ENCODE peak calls at places on chromosomes 1 and 21, in nine cellular contexts. B is mesenchymal stem cell; W is cardiac muscle cell; Z is kidney; A is CD8-positive, alpha-beta memory T cell; Q is endodermal cell; R is lung; P is fibroblast of lung; K is suprapubic skin. V is an unnamed sample.

GRCh38 chr1:154434346-154435075 is 29.4 kb downstream of the IL6R start:
- DNase-seq in B (peak; percentile 62), K (peak; percentile 90), Q (no peak), Z (peak; percentile 89), A (no peak), W (peak; percentile 84), R (peak; percentile 67), P (peak; percentile 40), V (peak; percentile 81)

GRCh38 chr21:31213787-31214186 is 130.3 kb downstream of the TIAM1 start:
- DNase-seq in K (no peak), W (no peak), Z (no peak), P (no peak), R (no peak), B (no peak), Q (no peak), A (no peak), V (no peak)

GRCh38 chr1:228037401-228038386 is 30.9 kb downstream of the WNT3A start:
- DNase-seq in A (no peak), P (peak; percentile 29), R (no peak), Z (peak; percentile 70), Q (peak; percentile 77), W (peak; percentile 47), B (peak; percentile 1), K (peak; percentile 69), V (peak; percentile 60)

GRCh38 chr1:109274533-109275476 is 8.1 kb downstream of the PSRC1 start:
- DNase-seq in Q (peak; percentile 64), A (no peak), Z (peak; percentile 93), W (no peak), R (peak; percentile 89), K (peak; percentile 82), B (peak; percentile 26), P (peak; percentile 79), V (peak; percentile 74)

GRCh38 chr21:28771790-28772501 is 220.7 kb downstream of the LTN1 start:
- DNase-seq in K (no peak), W (peak; percentile 64), Q (no peak), B (peak; percentile 85), R (no peak), P (peak; percentile 84), A (no peak), Z (no peak), V (no peak)

GRCh38 chr1:9340864-9341263 is 48.2 kb downstream of the SPSB1 start:
- DNase-seq in W (no peak), B (no peak), K (no peak), Z (no peak), A (no peak), P (no peak), R (no peak), Q (no peak), V (no peak)

GRCh38 chr1:173193639-173194038 is 13.5 kb downstream of the TNFSF4 start:
- DNase-seq in Q (no peak), Z (no peak), K (no peak), A (no peak), B (peak; percentile 57), P (peak; percentile 91), W (peak; percentile 12), R (no peak), V (no peak)

GRCh38 chr1:191668525-191668924 is 489.7 kb upstream of the RGS18 start:
- DNase-seq in W (no peak), A (no peak), K (no peak), P (no peak), B (no peak), R (no peak), Z (no peak), Q (no peak), V (no peak)

GRCh38 chr21:42232176-42232825 is 13.4 kb downstream of the ABCG1 start:
- DNase-seq in R (no peak), Q (no peak), B (no peak), W (no peak), A (no peak), K (no peak), Z (peak; percentile 46), P (no peak), V (no peak)

GRCh38 chr1:31548518-31548898 is 27.8 kb upstream of the TINAGL1 start:
- DNase-seq in Z (peak; percentile 84), Q (no peak), W (no peak), P (peak; percentile 73), B (no peak), A (no peak), K (no peak), R (no peak), V (no peak)

GRCh38 chr1:27405074-27405473 is 12.7 kb downstream of the GPR3 start:
- DNase-seq in Q (peak; percentile 90), P (peak; percentile 88), K (no peak), W (peak; percentile 87), A (no peak), R (no peak), B (peak; percentile 91), Z (peak; percentile 82), V (no peak)

GRCh38 chr1:150477733-150478132 is 9.5 kb upstream of the TARS2 start:
- DNase-seq in Z (no peak), P (peak; percentile 50), K (no peak), A (no peak), W (peak; percentile 27), Q (no peak), B (peak; percentile 73), R (no peak), V (no peak)

GRCh38 chr1:110874303-110875215 is 1.6 kb downstream of the CD53 start:
- DNase-seq in R (no peak), K (no peak), P (no peak), A (no peak), Q (no peak), B (no peak), W (peak; percentile 61), Z (no peak), V (no peak)

GRCh38 chr1:161486806-161487482 is 18.3 kb upstream of the FCGR2A start:
- DNase-seq in P (peak; percentile 39), Q (peak; percentile 68), B (peak; percentile 69), A (peak; percentile 13), W (peak; percentile 78), R (no peak), K (no peak), Z (no peak), V (no peak)

GRCh38 chr1:44557756-44558155 is 116.5 kb downstream of the TMEM53 start:
- DNase-seq in R (no peak), Q (no peak), Z (no peak), W (peak; percentile 21), K (no peak), P (peak; percentile 51), B (peak; percentile 12), A (no peak), V (no peak)

GRCh38 chr1:43272576-43273571 is 3.1 kb downstream of the TMEM125 start:
- DNase-seq in R (no peak), A (no peak), Q (peak; percentile 21), K (peak; percentile 57), W (no peak), B (no peak), Z (no peak), P (no peak), V (peak; percentile 16)

DNA sequence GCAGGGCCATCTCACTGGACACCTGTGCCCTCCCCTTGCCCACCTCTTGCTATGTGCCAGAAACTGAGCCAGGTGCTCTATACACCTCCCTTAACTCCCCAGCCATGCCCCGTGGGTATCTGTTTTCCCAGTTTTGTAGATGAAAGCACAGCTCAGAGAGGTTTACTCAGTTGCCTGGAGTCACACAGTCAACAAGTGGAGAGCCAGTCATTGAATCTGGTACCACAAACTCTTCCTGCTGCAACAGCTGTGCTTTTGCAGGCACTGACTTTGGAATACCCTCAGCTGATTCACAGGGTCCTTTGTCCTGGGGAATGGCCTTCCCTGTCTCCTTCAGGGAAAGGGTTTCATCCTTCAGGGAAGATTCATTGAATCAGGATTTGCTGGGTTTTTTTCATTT is 22.1 kb downstream of the PAX7 start:
- DNase-seq in K (no peak), P (no peak), W (no peak), Z (no peak), R (no peak), B (no peak), A (no peak), Q (no peak), V (no peak)
- H3K4me1 ChIP-seq in K (no peaks in the 10 kb centered on the region), P (no peaks in the 10 kb centered on the region), W (peaks cover 7% of the 10 kb centered on the region), Z (no peaks in the 10 kb centered on the region), R (no peaks in the 10 kb centered on the region), B (peaks cover 4% of the 10 kb centered on the region), A (peaks cover 57% of the 10 kb centered on the region), Q (peaks cover 9% of the 10 kb centered on the region), V (no peaks in the 10 kb centered on the region)

DNA sequence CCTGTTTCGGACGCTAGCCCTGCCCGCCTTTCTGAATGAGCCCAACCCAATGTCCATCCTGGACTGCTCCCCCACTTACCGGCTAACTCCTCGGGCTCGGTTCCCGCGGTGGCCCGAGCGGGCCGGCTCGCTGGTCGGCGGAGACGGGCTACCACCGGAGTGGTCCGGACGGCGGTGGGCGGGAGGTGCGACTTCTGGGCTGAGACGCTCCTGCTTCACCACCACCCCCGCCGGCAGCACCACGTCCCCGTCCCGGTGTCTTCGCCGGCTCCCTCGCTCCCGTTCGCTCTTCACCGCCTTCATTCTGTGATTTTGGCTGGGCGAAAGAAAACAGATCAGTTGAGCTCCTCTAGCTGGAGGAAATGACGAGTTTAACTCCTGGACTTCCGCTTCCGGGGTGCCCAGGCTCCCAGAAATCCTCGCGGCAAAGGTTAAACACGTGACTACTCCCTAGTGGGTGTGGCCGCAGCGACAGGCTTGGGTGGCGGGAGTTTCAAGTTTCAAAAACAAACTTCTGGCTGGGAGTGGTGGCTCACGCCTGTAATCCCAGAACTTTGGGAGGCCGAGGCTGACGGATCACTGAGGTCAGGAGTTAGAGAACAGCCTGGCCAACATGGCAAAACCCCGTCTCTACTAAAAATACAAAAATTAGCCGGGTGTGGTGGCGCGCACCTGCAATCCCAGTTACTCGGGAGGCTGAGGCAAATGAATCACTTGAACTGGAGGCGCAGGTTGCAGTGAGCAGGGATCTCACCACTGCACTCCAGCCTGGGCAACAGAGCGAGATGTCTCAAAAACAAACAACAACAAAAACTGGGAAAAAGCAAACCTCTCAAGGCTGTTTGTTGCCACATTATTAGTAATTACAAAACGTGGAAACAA is at the start of gene SNIP1:
- DNase-seq in Z (peak; percentile 96), K (peak; percentile 97), Q (peak; percentile 97), B (peak; percentile 95), W (peak; percentile 94), R (peak; percentile 95), P (peak; percentile 90), A (peak; percentile 80), V (peak; percentile 93)
- H3K4me1 ChIP-seq in Z (peaks cover 5% of the 10 kb centered on the region), K (peaks cover 32% of the 10 kb centered on the region), Q (peaks cover 8% of the 10 kb centered on the region), B (peaks cover 15% of the 10 kb centered on the region), W (peaks cover 10% of the 10 kb centered on the region), R (peaks cover 5% of the 10 kb centered on the region), P (peaks cover 16% of the 10 kb centered on the region), A (peaks cover 18% of the 10 kb centered on the region), V (peaks cover 49% of the 10 kb centered on the region)

DNA sequence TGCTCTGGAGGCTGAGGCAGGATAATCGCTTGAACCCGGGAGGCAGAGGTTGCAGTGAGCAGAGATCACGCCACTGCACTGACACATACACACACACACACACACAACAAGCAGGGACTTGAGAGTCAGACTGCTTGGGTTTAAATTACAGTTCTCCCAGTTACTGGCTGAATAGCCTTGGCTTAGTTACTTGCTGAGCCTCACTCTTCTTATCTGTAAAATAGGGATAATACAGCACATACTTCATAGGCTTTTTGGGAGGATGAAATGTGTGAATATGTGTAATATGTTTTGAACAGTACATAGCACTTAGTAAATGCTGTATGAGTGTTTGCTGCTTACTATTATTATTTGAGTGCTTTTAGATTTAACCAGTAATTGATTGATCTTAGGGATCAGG is 23.8 kb downstream of the CDC42 start:
- DNase-seq in P (no peak), W (no peak), K (no peak), R (no peak), Q (no peak), Z (no peak), A (no peak), B (no peak), V (no peak)
- H3K4me1 ChIP-seq in P (peaks cover 2% of the 10 kb centered on the region), W (peaks cover 16% of the 10 kb centered on the region), K (peaks cover 67% of the 10 kb centered on the region), R (peaks cover 16% of the 10 kb centered on the region), Q (peaks cover 5% of the 10 kb centered on the region), Z (peaks cover 18% of the 10 kb centered on the region), A (peaks cover 92% of the 10 kb centered on the region), B (peaks cover 7% of the 10 kb centered on the region), V (peaks cover 59% of the 10 kb centered on the region)

GRCh38 chr1:45864765-45865164 is 61.4 kb downstream of the MAST2 start:
- DNase-seq in A (no peak), Z (no peak), K (no peak), B (no peak), W (peak; percentile 20), R (no peak), P (peak; percentile 29), Q (no peak), V (no peak)
- H3K4me1 ChIP-seq in A (no peaks in the 10 kb centered on the region), Z (no peaks in the 10 kb centered on the region), K (peaks cover 3% of the 10 kb centered on the region), B (no peaks in the 10 kb centered on the region), W (peaks cover 17% of the 10 kb centered on the region), R (no peaks in the 10 kb centered on the region), P (peaks cover 5% of the 10 kb centered on the region), Q (no peaks in the 10 kb centered on the region), V (peaks cover 42% of the 10 kb centered on the region)